ENCODE peak calls at places on chromosome 13, in seven cellular contexts. One of them, this sample, is unnamed.

GRCh38 chr13:60155978-60156377 is 7.8 kb downstream of the DIAPH3 start:
- DNase-seq in ovary: no peak
- DNase-seq in upper lobe of right lung: no peak
- DNase-seq in psoas muscle: no peak
- DNase-seq in BE2C: no peak
- DNase-seq in Peyer's patch: no peak
- DNase-seq in GM10248: no peak
- DNase-seq in this sample: no peak

GRCh38 chr13:108087813-108088212 is 127.5 kb downstream of the LIG4 start:
- DNase-seq in psoas muscle: no peak
- DNase-seq in ovary: no peak
- DNase-seq in GM10248: no peak
- DNase-seq in upper lobe of right lung: no peak
- DNase-seq in BE2C: no peak
- DNase-seq in Peyer's patch: no peak
- DNase-seq in this sample: no peak

GRCh38 chr13:99540530-99540929 is 39.3 kb downstream of the TM9SF2 start:
- DNase-seq in BE2C: no peak
- DNase-seq in Peyer's patch: no peak
- DNase-seq in upper lobe of right lung: no peak
- DNase-seq in GM10248: no peak
- DNase-seq in ovary: no peak
- DNase-seq in psoas muscle: no peak
- DNase-seq in this sample: no peak

GRCh38 chr13:24911135-24911524 is 147.2 kb downstream of the RNF17 start:
- DNase-seq in BE2C: no peak
- DNase-seq in Peyer's patch: no peak
- DNase-seq in GM10248: no peak
- DNase-seq in psoas muscle: no peak
- DNase-seq in ovary: no peak
- DNase-seq in upper lobe of right lung: no peak
- DNase-seq in this sample: no peak

GRCh38 chr13:33441015-33441414 is 155.5 kb upstream of the STARD13 start:
- DNase-seq in upper lobe of right lung: no peak
- DNase-seq in BE2C: peak; percentile 23
- DNase-seq in psoas muscle: no peak
- DNase-seq in ovary: no peak
- DNase-seq in Peyer's patch: no peak
- DNase-seq in GM10248: no peak
- DNase-seq in this sample: no peak

GRCh38 chr13:46668302-46668720 is 115.3 kb downstream of the LRCH1 start:
- DNase-seq in psoas muscle: peak; percentile 29
- DNase-seq in Peyer's patch: no peak
- DNase-seq in GM10248: no peak
- DNase-seq in BE2C: no peak
- DNase-seq in upper lobe of right lung: no peak
- DNase-seq in ovary: no peak
- DNase-seq in this sample: no peak

GRCh38 chr13:113146750-113147149 is 11.7 kb upstream of the PROZ start:
- DNase-seq in psoas muscle: no peak
- DNase-seq in upper lobe of right lung: no peak
- DNase-seq in ovary: no peak
- DNase-seq in Peyer's patch: no peak
- DNase-seq in BE2C: no peak
- DNase-seq in GM10248: no peak
- DNase-seq in this sample: no peak

GRCh38 chr13:25502551-25502950 is 130.8 kb downstream of the ATP8A2 start:
- DNase-seq in Peyer's patch: no peak
- DNase-seq in GM10248: no peak
- DNase-seq in upper lobe of right lung: no peak
- DNase-seq in BE2C: no peak
- DNase-seq in ovary: no peak
- DNase-seq in psoas muscle: no peak
- DNase-seq in this sample: no peak

GRCh38 chr13:51585234-51585672 is 991 bp downstream of the WDFY2 start:
- DNase-seq in ovary: no peak
- DNase-seq in BE2C: no peak
- DNase-seq in upper lobe of right lung: no peak
- DNase-seq in Peyer's patch: no peak
- DNase-seq in psoas muscle: no peak
- DNase-seq in GM10248: no peak
- DNase-seq in this sample: no peak

GRCh38 chr13:60019119-60019993 is 144.4 kb downstream of the DIAPH3 start:
- DNase-seq in BE2C: no peak
- DNase-seq in ovary: no peak
- DNase-seq in Peyer's patch: no peak
- DNase-seq in upper lobe of right lung: no peak
- DNase-seq in psoas muscle: no peak
- DNase-seq in GM10248: peak; percentile 13
- DNase-seq in this sample: no peak

GRCh38 chr13:109273326-109273751 is 513.0 kb downstream of the IRS2 start:
- DNase-seq in Peyer's patch: no peak
- DNase-seq in psoas muscle: no peak
- DNase-seq in BE2C: no peak
- DNase-seq in GM10248: no peak
- DNase-seq in ovary: no peak
- DNase-seq in upper lobe of right lung: no peak
- DNase-seq in this sample: no peak

GRCh38 chr13:113651511-113652403 is 6.2 kb downstream of the ATP4B start:
- DNase-seq in upper lobe of right lung: peak; percentile 63
- DNase-seq in Peyer's patch: no peak
- DNase-seq in BE2C: peak; percentile 9
- DNase-seq in ovary: peak; percentile 9
- DNase-seq in psoas muscle: no peak
- DNase-seq in GM10248: no peak
- DNase-seq in this sample: peak; percentile 86

GRCh38 chr13:106518535-106518934 is 16.9 kb downstream of the EFNB2 start:
- DNase-seq in GM10248: no peak
- DNase-seq in upper lobe of right lung: no peak
- DNase-seq in ovary: no peak
- DNase-seq in BE2C: no peak
- DNase-seq in Peyer's patch: no peak
- DNase-seq in psoas muscle: no peak
- DNase-seq in this sample: no peak

GRCh38 chr13:106521101-106521799 is 14.2 kb downstream of the EFNB2 start:
- DNase-seq in psoas muscle: no peak
- DNase-seq in ovary: no peak
- DNase-seq in BE2C: no peak
- DNase-seq in upper lobe of right lung: no peak
- DNase-seq in GM10248: no peak
- DNase-seq in Peyer's patch: no peak
- DNase-seq in this sample: no peak

GRCh38 chr13:106522898-106523525 is 12.4 kb downstream of the EFNB2 start:
- DNase-seq in upper lobe of right lung: no peak
- DNase-seq in Peyer's patch: no peak
- DNase-seq in ovary: no peak
- DNase-seq in BE2C: no peak
- DNase-seq in psoas muscle: no peak
- DNase-seq in GM10248: no peak
- DNase-seq in this sample: no peak

GRCh38 chr13:106522112-106522511 is 13.3 kb downstream of the EFNB2 start:
- DNase-seq in Peyer's patch: no peak
- DNase-seq in BE2C: no peak
- DNase-seq in ovary: no peak
- DNase-seq in GM10248: no peak
- DNase-seq in psoas muscle: no peak
- DNase-seq in upper lobe of right lung: no peak
- DNase-seq in this sample: no peak

GRCh38 chr13:106520205-106521004 is 15.1 kb downstream of the EFNB2 start:
- DNase-seq in Peyer's patch: no peak
- DNase-seq in ovary: no peak
- DNase-seq in upper lobe of right lung: no peak
- DNase-seq in GM10248: no peak
- DNase-seq in BE2C: no peak
- DNase-seq in psoas muscle: no peak
- DNase-seq in this sample: no peak
- TF ChIP-seq CTCF in Peyer's patch: no peak
- TF ChIP-seq CTCF in ovary: no peak
- TF ChIP-seq CTCF in upper lobe of right lung: peak; percentile 33
- TF ChIP-seq CTCF in GM10248: no peak
- TF ChIP-seq CTCF in BE2C: peak; percentile 54
- TF ChIP-seq CTCF in psoas muscle: peak; percentile 35
- TF ChIP-seq CTCF in this sample: peak; percentile 83

DNA sequence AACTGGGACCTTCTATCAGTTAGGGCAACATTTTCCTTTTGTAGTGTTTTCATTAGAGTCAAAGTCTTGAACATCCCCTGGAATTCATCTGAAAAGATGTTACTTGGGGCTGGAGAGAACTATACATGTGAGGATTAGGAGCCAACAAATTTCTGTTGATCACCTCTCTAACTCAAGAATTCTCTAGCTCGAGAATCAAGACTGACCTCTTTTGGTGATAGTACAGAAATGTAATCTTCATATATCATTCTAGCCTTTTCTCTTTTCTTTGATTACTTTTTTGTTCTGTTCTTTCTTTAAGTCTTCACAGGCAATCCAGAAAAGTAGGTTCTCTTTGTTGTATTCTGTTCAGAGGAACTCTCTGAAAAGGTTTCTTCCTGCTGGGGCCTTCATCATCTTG is 26.4 kb downstream of the ELF1 start:
- DNase-seq in Peyer's patch: no peak
- DNase-seq in BE2C: no peak
- DNase-seq in GM10248: no peak
- DNase-seq in ovary: no peak
- DNase-seq in psoas muscle: no peak
- DNase-seq in upper lobe of right lung: no peak
- DNase-seq in this sample: no peak
- TF ChIP-seq CTCF in Peyer's patch: no peak
- TF ChIP-seq CTCF in BE2C: peak; percentile 27
- TF ChIP-seq CTCF in GM10248: peak; percentile 37
- TF ChIP-seq CTCF in ovary: no peak
- TF ChIP-seq CTCF in psoas muscle: no peak
- TF ChIP-seq CTCF in upper lobe of right lung: no peak
- TF ChIP-seq CTCF in this sample: peak; percentile 54

GRCh38 chr13:21100994-21101757 is 39.8 kb upstream of the LATS2 start:
- DNase-seq in upper lobe of right lung: no peak
- DNase-seq in ovary: no peak
- DNase-seq in Peyer's patch: no peak
- DNase-seq in BE2C: no peak
- DNase-seq in GM10248: no peak
- DNase-seq in psoas muscle: no peak
- DNase-seq in this sample: no peak
- TF ChIP-seq CTCF in upper lobe of right lung: no peak
- TF ChIP-seq CTCF in ovary: no peak
- TF ChIP-seq CTCF in Peyer's patch: no peak
- TF ChIP-seq CTCF in BE2C: no peak
- TF ChIP-seq CTCF in GM10248: no peak
- TF ChIP-seq CTCF in psoas muscle: no peak
- TF ChIP-seq CTCF in this sample: no peak

DNA sequence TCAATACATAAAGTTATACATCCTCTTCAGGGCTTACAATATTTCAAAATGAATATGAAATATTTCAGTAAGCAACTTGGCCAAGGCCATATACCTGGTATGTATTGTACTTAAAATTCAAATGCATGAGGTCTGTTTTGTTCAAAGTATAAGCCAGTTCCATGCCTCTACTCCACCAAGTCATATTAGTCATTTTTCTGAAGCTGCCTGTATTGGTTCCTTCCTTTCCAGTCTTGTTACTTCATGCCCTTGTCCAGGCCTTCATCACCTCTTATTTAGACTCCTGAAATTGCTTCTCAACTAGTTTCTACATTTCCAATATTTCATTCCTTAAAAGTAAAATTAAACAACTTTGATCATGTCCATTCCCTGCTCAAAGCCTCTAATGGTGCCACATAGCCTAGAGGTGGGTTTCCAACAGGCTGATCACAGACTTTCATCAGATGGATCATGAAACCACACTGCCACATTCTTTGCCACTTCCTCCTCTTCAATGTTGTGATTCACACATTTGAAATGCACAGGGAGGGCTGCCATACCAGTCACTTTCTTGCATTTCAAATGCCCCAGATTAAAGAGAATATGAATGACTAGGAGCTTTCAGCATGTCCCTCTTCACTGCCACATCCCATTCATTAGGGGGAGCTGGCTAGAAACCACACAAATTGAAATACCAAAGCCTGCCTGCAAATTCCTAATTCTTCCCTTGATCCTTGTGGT is 424.1 kb upstream of the DACH1 start:
- DNase-seq in psoas muscle: no peak
- DNase-seq in GM10248: no peak
- DNase-seq in BE2C: no peak
- DNase-seq in Peyer's patch: no peak
- DNase-seq in ovary: no peak
- DNase-seq in upper lobe of right lung: no peak
- DNase-seq in this sample: no peak
- TF ChIP-seq CTCF in psoas muscle: no peak
- TF ChIP-seq CTCF in GM10248: no peak
- TF ChIP-seq CTCF in BE2C: no peak
- TF ChIP-seq CTCF in Peyer's patch: no peak
- TF ChIP-seq CTCF in ovary: no peak
- TF ChIP-seq CTCF in upper lobe of right lung: no peak
- TF ChIP-seq CTCF in this sample: peak; percentile 46

DNA sequence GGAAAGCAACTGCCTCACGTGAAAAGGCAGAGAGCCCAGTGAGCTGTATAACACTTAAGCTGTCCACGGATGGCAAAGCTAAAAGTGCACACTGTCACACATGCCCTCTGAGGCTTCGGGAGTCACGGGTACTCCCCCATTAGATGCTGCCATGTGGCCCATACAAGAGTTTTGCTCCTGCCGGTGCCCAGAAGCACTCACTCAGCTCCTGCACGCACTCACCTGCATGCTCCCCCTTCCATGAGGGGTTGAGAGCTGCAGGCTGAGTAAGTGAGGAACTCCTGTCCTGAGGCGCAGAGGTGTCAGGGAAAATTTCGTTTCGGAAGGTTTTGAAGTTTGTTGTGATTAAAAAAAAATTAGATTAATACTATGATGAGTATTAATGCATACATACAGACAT is 939.2 kb upstream of the ATXN8OS start:
- DNase-seq in ovary: no peak
- DNase-seq in BE2C: no peak
- DNase-seq in upper lobe of right lung: no peak
- DNase-seq in GM10248: no peak
- DNase-seq in Peyer's patch: no peak
- DNase-seq in psoas muscle: no peak
- DNase-seq in this sample: no peak
- TF ChIP-seq CTCF in ovary: no peak
- TF ChIP-seq CTCF in BE2C: no peak
- TF ChIP-seq CTCF in upper lobe of right lung: no peak
- TF ChIP-seq CTCF in GM10248: no peak
- TF ChIP-seq CTCF in Peyer's patch: no peak
- TF ChIP-seq CTCF in psoas muscle: no peak
- TF ChIP-seq CTCF in this sample: no peak

GRCh38 chr13:102905905-102906304 is 60.1 kb downstream of the ERCC5 start:
- DNase-seq in GM10248: no peak
- DNase-seq in upper lobe of right lung: no peak
- DNase-seq in BE2C: no peak
- DNase-seq in psoas muscle: no peak
- DNase-seq in Peyer's patch: no peak
- DNase-seq in ovary: no peak
- DNase-seq in this sample: no peak

GRCh38 chr13:102902789-102903347 is 57.0 kb downstream of the ERCC5 start:
- DNase-seq in GM10248: no peak
- DNase-seq in Peyer's patch: no peak
- DNase-seq in BE2C: peak; percentile 36
- DNase-seq in ovary: no peak
- DNase-seq in upper lobe of right lung: no peak
- DNase-seq in psoas muscle: no peak
- DNase-seq in this sample: no peak

GRCh38 chr13:102901615-102902305 is 55.9 kb downstream of the ERCC5 start:
- DNase-seq in GM10248: no peak
- DNase-seq in upper lobe of right lung: no peak
- DNase-seq in Peyer's patch: no peak
- DNase-seq in ovary: no peak
- DNase-seq in psoas muscle: no peak
- DNase-seq in BE2C: no peak
- DNase-seq in this sample: no peak

GRCh38 chr13:102904408-102904862 is 58.6 kb downstream of the ERCC5 start:
- DNase-seq in ovary: no peak
- DNase-seq in psoas muscle: no peak
- DNase-seq in BE2C: no peak
- DNase-seq in GM10248: no peak
- DNase-seq in upper lobe of right lung: no peak
- DNase-seq in Peyer's patch: no peak
- DNase-seq in this sample: no peak

GRCh38 chr13:102903659-102904407 is 58.0 kb downstream of the ERCC5 start:
- DNase-seq in BE2C: no peak
- DNase-seq in ovary: no peak
- DNase-seq in GM10248: peak; percentile 20
- DNase-seq in upper lobe of right lung: no peak
- DNase-seq in Peyer's patch: no peak
- DNase-seq in psoas muscle: no peak
- DNase-seq in this sample: no peak
- TF ChIP-seq CTCF in BE2C: peak; percentile 55
- TF ChIP-seq CTCF in ovary: no peak
- TF ChIP-seq CTCF in GM10248: peak; percentile 28
- TF ChIP-seq CTCF in upper lobe of right lung: peak; percentile 33
- TF ChIP-seq CTCF in Peyer's patch: peak; percentile 71
- TF ChIP-seq CTCF in psoas muscle: peak; percentile 53
- TF ChIP-seq CTCF in this sample: peak; percentile 79